ENCODE peak calls at places on chromosomes 12 and 14, in four cellular contexts. O is H9, K is mesenchymal stem cell, A is DND-41. Z is an unnamed sample.

GRCh38 chr14:63727231-63727735 is 582 bp downstream of the SGPP1 start:
- DNase-seq in O (peak; percentile 48), K (peak; percentile 56), A (peak; percentile 16), Z (peak; percentile 42)

GRCh38 chr14:62206456-62206855 is 444.2 kb downstream of the SNAPC1 start:
- DNase-seq in O (no peak), K (peak; percentile 16), A (no peak), Z (peak; percentile 35)

GRCh38 chr14:64620910-64621309 is 71.1 kb downstream of the PPP1R36 start:
- DNase-seq in O (no peak), K (no peak), A (no peak), Z (peak; percentile 94)

GRCh38 chr12:90854136-90854689 is 100.8 kb downstream of the CCER1 start:
- DNase-seq in O (no peak), K (peak; percentile 58), A (peak; percentile 10), Z (peak; percentile 25)

GRCh38 chr14:42994001-42994736 is 1387.5 kb downstream of the LRFN5 start:
- DNase-seq in O (no peak), K (peak; percentile 75), A (no peak), Z (no peak)

GRCh38 chr12:71857657-71858056 is 18.1 kb downstream of the TBC1D15 start:
- DNase-seq in O (no peak), K (no peak), A (no peak), Z (no peak)

GRCh38 chr12:62683724-62684501 is 217.3 kb downstream of the MON2 start:
- DNase-seq in O (no peak), K (no peak), A (no peak), Z (no peak)

GRCh38 chr12:62135553-62136200 is 124.5 kb upstream of the USP15 start:
- DNase-seq in O (no peak), K (no peak), A (no peak), Z (no peak)

GRCh38 chr12:53381739-53382630 is 2.0 kb downstream of the SP1 start:
- DNase-seq in O (peak; percentile 72), K (peak; percentile 67), A (peak; percentile 21), Z (peak; percentile 95)

GRCh38 chr14:96139169-96139568 is 65.5 kb upstream of the BDKRB2 start:
- DNase-seq in O (no peak), K (no peak), A (no peak), Z (no peak)

GRCh38 chr14:57209561-57209960 is 59.1 kb downstream of the EXOC5 start:
- DNase-seq in O (no peak), K (peak; percentile 54), A (no peak), Z (peak; percentile 11)

GRCh38 chr12:68617160-68617926 is 6.6 kb downstream of the RAP1B start:
- DNase-seq in O (no peak), K (no peak), A (no peak), Z (peak; percentile 67)

GRCh38 chr12:21773263-21773741 is 1.2 kb downstream of the KCNJ8 start:
- DNase-seq in O (peak; percentile 93), K (no peak), A (no peak), Z (no peak)

GRCh38 chr14:40417777-40418401 is 985.7 kb upstream of the FBXO33 start:
- DNase-seq in O (peak; percentile 70), K (peak; percentile 36), A (peak; percentile 7), Z (no peak)

GRCh38 chr14:86334355-86334754 is 804.4 kb downstream of the FLRT2 start:
- DNase-seq in O (no peak), K (peak; percentile 44), A (no peak), Z (no peak)

GRCh38 chr12:10069099-10069498 is 29.7 kb downstream of the CLEC1A start:
- DNase-seq in O (no peak), K (peak; percentile 83), A (no peak), Z (no peak)

GRCh38 chr12:121989266-121989950 is 32.3 kb upstream of the BCL7A start:
- DNase-seq in O (no peak), K (no peak), A (no peak), Z (no peak)

GRCh38 chr12:32440120-32440865 is 40.9 kb downstream of the FGD4 start:
- DNase-seq in O (no peak), K (no peak), A (no peak), Z (peak; percentile 91)

GRCh38 chr12:32435921-32436710 is 36.8 kb downstream of the FGD4 start:
- DNase-seq in O (no peak), K (peak; percentile 75), A (no peak), Z (no peak)

DNA sequence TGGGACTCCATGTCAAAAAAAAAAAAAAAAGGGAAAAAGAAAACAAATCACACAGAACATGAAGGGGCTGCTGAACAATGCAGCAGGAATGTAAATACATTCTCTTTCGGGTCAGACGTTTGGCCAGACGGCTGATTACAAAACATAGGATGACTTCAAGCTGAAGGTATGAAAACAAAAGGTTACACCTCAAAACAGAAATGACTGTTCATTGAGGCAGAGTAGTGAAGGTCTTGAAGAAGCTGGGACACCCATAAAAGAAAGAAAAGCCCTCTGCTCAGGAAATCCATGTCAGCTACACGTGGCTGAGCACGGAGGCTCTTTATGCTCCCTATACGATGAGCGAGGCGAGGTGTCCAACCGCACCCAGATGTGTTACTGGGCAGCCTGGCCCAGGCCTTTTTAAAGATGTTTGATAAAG is 37.7 kb downstream of the FGD4 start:
- DNase-seq in O (no peak), K (peak; percentile 93), A (no peak), Z (peak; percentile 90)
- H3K9ac ChIP-seq in O (no peak overlapping the region), K (no peak overlapping the region), A (no peak overlapping the region), Z (peak overlapping the region; percentile 13)

DNA sequence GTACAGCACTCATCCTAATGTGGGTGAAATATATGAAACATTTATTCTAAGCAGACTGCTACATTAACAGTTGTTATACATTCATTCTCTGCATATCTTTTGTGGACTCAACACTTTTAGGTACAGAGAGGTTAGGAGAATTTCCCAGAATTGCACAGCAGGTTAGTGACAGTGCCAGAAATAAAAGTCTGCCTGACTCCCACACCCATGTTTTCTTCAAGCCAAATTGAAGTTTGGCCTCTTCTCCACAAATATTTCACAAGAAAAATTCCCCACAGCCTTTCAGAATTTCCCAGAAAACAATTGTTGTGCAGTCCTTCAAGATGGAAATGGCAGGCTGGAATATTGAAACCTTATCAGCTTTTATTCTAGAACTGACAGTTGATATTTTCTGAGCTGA is 464.8 kb downstream of the RAD51B start:
- DNase-seq in O (no peak), K (no peak), A (no peak), Z (no peak)
- H3K4me1 ChIP-seq in O (no peaks in the 10 kb centered on the region), K (peaks cover 5% of the 10 kb centered on the region), A (peaks cover 42% of the 10 kb centered on the region), Z (no peaks in the 10 kb centered on the region)

GRCh38 chr12:120832712-120833111 is 71.4 kb downstream of the SPPL3 start:
- DNase-seq in O (no peak), K (no peak), A (no peak), Z (no peak)
- H3K4me2 ChIP-seq in O (no peak overlapping the region), K (no peak overlapping the region), A (no peak overlapping the region), Z (no peak overlapping the region)

GRCh38 chr12:57159341-57159740 is 11.9 kb upstream of the LRP1-AS start:
- DNase-seq in O (no peak), K (no peak), A (no peak), Z (no peak)
- H3K9ac ChIP-seq in O (no peak overlapping the region), K (peak overlapping the region; percentile 70), A (no peak overlapping the region), Z (no peak overlapping the region)

GRCh38 chr12:116244001-116244400 is 33.5 kb downstream of the MED13L start:
- DNase-seq in O (no peak), K (peak; percentile 81), A (no peak), Z (peak; percentile 32)
- H3K4me1 ChIP-seq in O (peaks cover 4% of the 10 kb centered on the region), K (peaks cover 10% of the 10 kb centered on the region), A (peaks cover 25% of the 10 kb centered on the region), Z (peaks cover 16% of the 10 kb centered on the region)

GRCh38 chr14:77889971-77890442 is 90.1 kb downstream of the ADCK1 start:
- DNase-seq in O (no peak), K (peak; percentile 19), A (no peak), Z (peak; percentile 86)
- H3K4me2 ChIP-seq in O (no peak overlapping the region), K (no peak overlapping the region), A (no peak overlapping the region), Z (no peak overlapping the region)

GRCh38 chr12:109732321-109733305 is 19.0 kb downstream of the FAM222A start:
- DNase-seq in O (peak; percentile 22), K (no peak), A (no peak), Z (no peak)
- H3K9ac ChIP-seq in O (no peak overlapping the region), K (no peak overlapping the region), A (no peak overlapping the region), Z (no peak overlapping the region)

DNA sequence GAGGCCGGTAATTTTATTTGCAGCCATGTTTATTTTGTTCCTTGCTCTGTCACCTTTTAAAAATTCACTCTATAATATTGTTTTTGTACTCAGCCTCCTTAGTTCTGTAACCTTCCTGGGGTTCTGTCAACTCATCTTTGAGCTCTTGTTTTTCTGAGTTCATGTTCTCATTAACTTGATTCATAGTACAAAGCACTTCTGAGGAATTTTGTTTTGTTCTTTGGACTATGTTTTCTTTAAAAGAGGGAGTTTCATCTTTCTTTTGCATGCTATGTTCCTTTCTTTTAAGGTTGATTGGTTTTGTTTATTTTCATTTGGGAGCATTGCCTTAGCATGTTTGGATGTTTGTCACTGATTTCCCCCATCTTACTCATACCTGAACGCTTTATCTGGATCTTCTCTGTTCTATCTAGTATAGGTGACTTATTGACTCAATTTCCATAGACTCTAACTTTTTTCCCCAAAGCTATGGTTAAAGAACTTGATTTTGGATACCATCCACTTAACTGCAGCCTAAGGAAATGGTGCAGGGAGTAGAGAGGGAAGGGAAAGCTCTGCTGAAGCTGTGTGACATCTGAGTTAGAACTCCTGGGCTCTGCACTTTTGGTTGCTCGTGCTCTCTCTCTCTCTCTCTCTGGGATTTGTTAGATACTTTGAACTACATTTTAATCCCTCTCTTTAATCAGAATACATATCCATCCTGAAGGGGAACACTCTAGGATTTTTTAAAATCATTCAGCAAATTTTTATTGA is 268.5 kb downstream of the PAWR start:
- DNase-seq in O (no peak), K (no peak), A (no peak), Z (no peak)
- H3K4me1 ChIP-seq in O (peaks cover 4% of the 10 kb centered on the region), K (peaks cover 1% of the 10 kb centered on the region), A (no peaks in the 10 kb centered on the region), Z (peaks cover 46% of the 10 kb centered on the region)

GRCh38 chr14:104293851-104294627 is 155.7 kb downstream of the KIF26A start:
- DNase-seq in O (peak; percentile 50), K (no peak), A (no peak), Z (no peak)
- H3K4me2 ChIP-seq in O (no peak overlapping the region), K (no peak overlapping the region), A (no peak overlapping the region), Z (no peak overlapping the region)

DNA sequence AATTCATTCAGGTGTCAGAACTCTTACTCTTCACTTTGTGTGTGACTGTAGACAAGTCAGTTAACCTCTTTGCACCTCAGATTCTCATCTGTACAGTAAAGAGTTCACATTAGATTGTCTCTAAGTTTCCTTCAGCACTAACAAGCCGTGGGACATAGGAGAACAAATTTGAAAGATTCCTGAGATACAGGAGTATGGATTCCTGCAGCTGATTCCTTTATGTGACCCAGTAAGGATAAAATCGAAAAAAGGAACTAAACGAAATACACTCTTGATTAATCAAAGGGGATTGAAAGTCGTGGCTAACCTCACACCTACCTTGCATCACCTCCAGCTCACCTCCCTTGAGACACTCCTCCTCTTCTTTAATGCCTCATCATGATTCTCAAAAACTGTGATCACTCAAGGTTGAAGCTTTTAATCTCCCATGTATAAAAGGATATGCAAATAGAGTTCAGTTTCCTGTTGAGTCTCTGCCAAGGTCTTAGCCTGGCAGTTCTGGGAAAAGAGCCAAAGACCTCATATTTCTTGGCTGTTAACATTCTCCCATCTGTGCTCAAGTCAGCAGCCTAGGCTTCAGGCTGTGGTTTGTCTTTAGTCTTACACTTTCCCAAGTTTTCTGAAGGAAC is 156.6 kb downstream of the DAD1 start:
- DNase-seq in O (no peak), K (peak; percentile 93), A (no peak), Z (peak; percentile 87)
- H3K9ac ChIP-seq in O (no peak overlapping the region), K (no peak overlapping the region), A (no peak overlapping the region), Z (no peak overlapping the region)

Z was measured in mammary epithelial cell.